ENCODE peak calls at places on chromosomes 11 and 22, in five cellular contexts. B, X, Q, N and Z are unnamed samples.

GRCh38 chr11:82960000-82960778 is 58.7 kb downstream of the DDIAS start:
- DNase-seq in X (no peak), N (no peak), B (no peak), Q (no peak), Z (no peak)

GRCh38 chr22:47437636-47438035 is 675.2 kb downstream of the TBC1D22A start:
- DNase-seq in X (no peak), Q (no peak), N (no peak), B (no peak), Z (no peak)

GRCh38 chr22:43554694-43555365 is 143.0 kb downstream of the MPPED1 start:
- DNase-seq in N (no peak), Q (no peak), X (no peak), B (no peak), Z (peak)

GRCh38 chr11:43072096-43072495 is 239.7 kb upstream of the API5 start:
- DNase-seq in X (no peak), B (no peak), Q (no peak), N (no peak), Z (no peak)

GRCh38 chr22:22773979-22774738 is 113.5 kb upstream of the IGLL5 start:
- DNase-seq in B (no peak), N (no peak), Q (no peak), X (no peak), Z (no peak)

GRCh38 chr22:28243539-28243938 is 324.5 kb upstream of the PITPNB start:
- DNase-seq in B (no peak), X (no peak), N (no peak), Q (no peak), Z (no peak)

GRCh38 chr11:17745032-17745772 is 10.6 kb downstream of the KCNC1 start:
- DNase-seq in Q (no peak), B (no peak), N (no peak), X (no peak), Z (no peak)

GRCh38 chr11:122707111-122707510 is 51.6 kb downstream of the UBASH3B start:
- DNase-seq in N (no peak), Q (no peak), B (no peak), X (no peak), Z (no peak)